ENCODE peak calls at places on chromosomes 12 and 14, in six cellular contexts. I is lung; B is astrocyte of the spinal cord; E is stimulated activated CD4-positive, alpha-beta T cell treated with anti-CD3 and anti-CD28 coated beads, Interleukin-15, amount 100 ng/mL, for 24 hours; O is activated effector memory CD4-positive, alpha-beta T cell treated with Interleukin-2 at 50 U/mL for 16 hours; Z is A172. L is an unnamed sample.

GRCh38 chr12:106123110-106123509 is 15.6 kb downstream of the NUAK1 start:
- DNase-seq in E (no peak), O (no peak), Z (no peak), B (no peak), I (no peak), L (no peak)

GRCh38 chr12:41212625-41213024 is 24.5 kb downstream of the PDZRN4 start:
- DNase-seq in E (no peak), Z (peak), B (no peak), I (no peak), O (no peak), L (no peak)

GRCh38 chr14:80926706-80927384 is 14.7 kb downstream of the CEP128 start:
- DNase-seq in O (no peak), I (no peak), E (no peak), B (peak), Z (no peak), L (peak)

GRCh38 chr14:68111733-68112270 is 292.2 kb downstream of the RAD51B start:
- DNase-seq in E (no peak), Z (no peak), B (no peak), I (no peak), O (no peak), L (no peak)

GRCh38 chr12:122079038-122079531 is 529 bp downstream of the MLXIP start:
- DNase-seq in Z (no peak), O (no peak), E (peak), I (no peak), B (no peak), L (no peak)

GRCh38 chr12:113075137-113075683 is 18.7 kb downstream of the DTX1 start:
- DNase-seq in Z (no peak), B (no peak), O (no peak), E (no peak), I (no peak), L (no peak)

GRCh38 chr14:69570836-69571330 is 3.8 kb downstream of the CCDC177 start:
- DNase-seq in E (no peak), Z (no peak), B (no peak), I (no peak), O (no peak), L (no peak)

GRCh38 chr12:41684997-41685396 is 459.7 kb downstream of the GXYLT1 start:
- DNase-seq in I (no peak), E (no peak), B (no peak), Z (peak), O (no peak), L (no peak)

GRCh38 chr14:102949801-102950451 is 27.5 kb downstream of the AMN start:
- DNase-seq in I (no peak), Z (no peak), E (no peak), O (no peak), B (peak), L (no peak)

GRCh38 chr12:118271770-118272417 is 100.8 kb downstream of the TAOK3 start:
- DNase-seq in O (no peak), I (peak), Z (no peak), E (no peak), B (no peak), L (no peak)

GRCh38 chr12:117507547-117507946 is 146.1 kb upstream of the NOS1 start:
- DNase-seq in B (no peak), I (no peak), Z (no peak), E (no peak), O (no peak), L (no peak)

GRCh38 chr12:95551305-95551704 is at the start of gene USP44:
- DNase-seq in Z (no peak), B (no peak), O (no peak), I (no peak), E (peak), L (no peak)

GRCh38 chr14:69539631-69540410 is 34.9 kb downstream of the CCDC177 start:
- DNase-seq in O (no peak), I (peak), Z (no peak), E (no peak), B (peak), L (peak)

GRCh38 chr12:63822352-63822751 is 22.1 kb upstream of the SRGAP1 start:
- DNase-seq in Z (peak), O (no peak), I (no peak), B (peak), E (no peak), L (peak)

GRCh38 chr14:35829449-35829848 is 3.3 kb downstream of the BRMS1L start:
- DNase-seq in O (no peak), Z (no peak), I (no peak), E (no peak), B (peak), L (peak)

GRCh38 chr12:62758216-62758615 is 176.7 kb downstream of the PPM1H start:
- DNase-seq in I (no peak), O (no peak), E (no peak), B (peak), Z (no peak), L (peak)

GRCh38 chr12:51442324-51442723 is 17.7 kb downstream of the SLC4A8 start:
- DNase-seq in E (no peak), Z (no peak), I (no peak), O (no peak), B (peak), L (peak)

GRCh38 chr12:49582840-49583239 is 14.9 kb upstream of the MCRS1 start:
- DNase-seq in I (no peak), Z (no peak), B (no peak), E (no peak), O (no peak), L (peak)

GRCh38 chr12:107600596-107601144 is 84.9 kb upstream of the PWP1 start:
- DNase-seq in I (no peak), E (no peak), Z (no peak), O (no peak), B (no peak), L (no peak)

GRCh38 chr12:27331299-27331926 is 1.2 kb upstream of the BMAL2 start:
- DNase-seq in O (no peak), I (no peak), E (peak), Z (peak), B (peak), L (peak)

GRCh38 chr12:4266990-4267389 is 6.6 kb upstream of the CCND2 start:
- DNase-seq in I (no peak), Z (no peak), E (no peak), B (no peak), O (no peak), L (no peak)

GRCh38 chr14:72523397-72524157 is 370.3 kb downstream of the DPF3 start:
- DNase-seq in O (no peak), B (no peak), Z (no peak), E (no peak), I (no peak), L (peak)

GRCh38 chr14:33737446-33737845 is 213.4 kb downstream of the EGLN3 start:
- DNase-seq in Z (peak), I (no peak), E (no peak), O (no peak), B (peak), L (peak)

GRCh38 chr12:59446156-59446555 is 149.7 kb upstream of the SLC16A7 start:
- DNase-seq in O (no peak), Z (no peak), B (no peak), E (no peak), I (no peak), L (peak)

GRCh38 chr14:73795974-73796373 is 55.7 kb upstream of the PTGR2 start:
- DNase-seq in O (no peak), E (no peak), B (peak), I (no peak), Z (peak), L (peak)

GRCh38 chr12:124445121-124445718 is 122.2 kb downstream of the NCOR2 start:
- DNase-seq in O (no peak), E (no peak), I (no peak), Z (no peak), B (no peak), L (no peak)

GRCh38 chr12:60035835-60036234 is 440.0 kb downstream of the SLC16A7 start:
- DNase-seq in O (no peak), I (no peak), B (no peak), E (no peak), Z (peak), L (peak)

GRCh38 chr12:122382919-122383350 is 39.5 kb downstream of the CLIP1 start:
- DNase-seq in B (no peak), I (no peak), E (no peak), O (no peak), Z (no peak), L (no peak)